ENCODE peak calls at places on chromosome 2, in seven cellular contexts. One of them, this sample, is unnamed. For H3K9me3, the result is how much of the 10 kb centered on the place peaks cover.

GRCh38 chr2:150459281-150459680 is 28.2 kb downstream of the RND3 start:
- DNase-seq in esophagus squamous epithelium: no peak
- DNase-seq in colonic mucosa: no peak
- DNase-seq in PC-3: no peak
- DNase-seq in upper lobe of right lung: no peak
- DNase-seq in pancreas: no peak
- DNase-seq in fibroblast of lung: peak
- DNase-seq in this sample: no peak

GRCh38 chr2:173221937-173222594 is 132.6 kb upstream of the CDCA7 start:
- DNase-seq in esophagus squamous epithelium: no peak
- DNase-seq in colonic mucosa: no peak
- DNase-seq in PC-3: no peak
- DNase-seq in upper lobe of right lung: no peak
- DNase-seq in pancreas: no peak
- DNase-seq in fibroblast of lung: no peak
- DNase-seq in this sample: no peak

GRCh38 chr2:202032841-202033316 is 776 bp upstream of the FZD7 start:
- DNase-seq in esophagus squamous epithelium: no peak
- DNase-seq in colonic mucosa: peak
- DNase-seq in PC-3: peak
- DNase-seq in upper lobe of right lung: peak
- DNase-seq in pancreas: peak
- DNase-seq in fibroblast of lung: peak
- DNase-seq in this sample: no peak

GRCh38 chr2:204177977-204178522 is 241.5 kb downstream of the ICOS start:
- DNase-seq in esophagus squamous epithelium: no peak
- DNase-seq in colonic mucosa: peak
- DNase-seq in PC-3: peak
- DNase-seq in upper lobe of right lung: peak
- DNase-seq in pancreas: peak
- DNase-seq in fibroblast of lung: peak
- DNase-seq in this sample: peak

GRCh38 chr2:76197842-76198448 is 487.2 kb upstream of the GCFC2 start:
- DNase-seq in esophagus squamous epithelium: no peak
- DNase-seq in colonic mucosa: peak
- DNase-seq in PC-3: peak
- DNase-seq in upper lobe of right lung: no peak
- DNase-seq in pancreas: peak
- DNase-seq in fibroblast of lung: peak
- DNase-seq in this sample: no peak

GRCh38 chr2:173109253-173110188 is 33.9 kb downstream of the MAP3K20 start:
- DNase-seq in esophagus squamous epithelium: no peak
- DNase-seq in colonic mucosa: no peak
- DNase-seq in PC-3: peak
- DNase-seq in upper lobe of right lung: no peak
- DNase-seq in pancreas: no peak
- DNase-seq in fibroblast of lung: peak
- DNase-seq in this sample: no peak

GRCh38 chr2:166653185-166653813 is 159.2 kb upstream of the SCN7A start:
- DNase-seq in esophagus squamous epithelium: no peak
- DNase-seq in colonic mucosa: no peak
- DNase-seq in PC-3: peak
- DNase-seq in upper lobe of right lung: no peak
- DNase-seq in pancreas: no peak
- DNase-seq in fibroblast of lung: peak
- DNase-seq in this sample: no peak

GRCh38 chr2:168564641-168565040 is 108.6 kb downstream of the CERS6 start:
- DNase-seq in esophagus squamous epithelium: no peak
- DNase-seq in colonic mucosa: no peak
- DNase-seq in PC-3: no peak
- DNase-seq in upper lobe of right lung: no peak
- DNase-seq in pancreas: no peak
- DNase-seq in fibroblast of lung: peak
- DNase-seq in this sample: no peak

GRCh38 chr2:190535586-190535985 is 1.1 kb upstream of the NEMP2 start:
- DNase-seq in esophagus squamous epithelium: no peak
- DNase-seq in colonic mucosa: no peak
- DNase-seq in PC-3: no peak
- DNase-seq in upper lobe of right lung: no peak
- DNase-seq in pancreas: no peak
- DNase-seq in fibroblast of lung: no peak
- DNase-seq in this sample: no peak

GRCh38 chr2:175111200-175111657 is 56.8 kb downstream of the ATF2 start:
- DNase-seq in esophagus squamous epithelium: no peak
- DNase-seq in colonic mucosa: no peak
- DNase-seq in PC-3: peak
- DNase-seq in upper lobe of right lung: no peak
- DNase-seq in pancreas: no peak
- DNase-seq in fibroblast of lung: peak
- DNase-seq in this sample: no peak

GRCh38 chr2:222038086-222038802 is 260.6 kb downstream of the PAX3 start:
- DNase-seq in esophagus squamous epithelium: no peak
- DNase-seq in colonic mucosa: no peak
- DNase-seq in PC-3: peak
- DNase-seq in upper lobe of right lung: no peak
- DNase-seq in pancreas: no peak
- DNase-seq in fibroblast of lung: peak
- DNase-seq in this sample: no peak

GRCh38 chr2:231138699-231139098 is 13.9 kb upstream of the HTR2B start:
- DNase-seq in esophagus squamous epithelium: no peak
- DNase-seq in colonic mucosa: no peak
- DNase-seq in PC-3: no peak
- DNase-seq in upper lobe of right lung: no peak
- DNase-seq in pancreas: no peak
- DNase-seq in fibroblast of lung: peak
- DNase-seq in this sample: no peak

GRCh38 chr2:140354544-140354943 is 1574.4 kb upstream of the NXPH2 start:
- DNase-seq in esophagus squamous epithelium: no peak
- DNase-seq in colonic mucosa: no peak
- DNase-seq in PC-3: no peak
- DNase-seq in upper lobe of right lung: no peak
- DNase-seq in pancreas: no peak
- DNase-seq in fibroblast of lung: no peak
- DNase-seq in this sample: no peak
- TF ChIP-seq CTCF in esophagus squamous epithelium: no peak
- TF ChIP-seq CTCF in colonic mucosa: no peak
- TF ChIP-seq CTCF in PC-3: no peak
- TF ChIP-seq CTCF in upper lobe of right lung: no peak
- TF ChIP-seq CTCF in pancreas: no peak
- TF ChIP-seq CTCF in fibroblast of lung: no peak
- TF ChIP-seq CTCF in this sample: no peak

GRCh38 chr2:206850369-206850768 is 85.0 kb downstream of the FASTKD2 start:
- DNase-seq in esophagus squamous epithelium: no peak
- DNase-seq in colonic mucosa: no peak
- DNase-seq in PC-3: no peak
- DNase-seq in upper lobe of right lung: no peak
- DNase-seq in pancreas: no peak
- DNase-seq in fibroblast of lung: no peak
- DNase-seq in this sample: no peak
- H3K27ac ChIP-seq in esophagus squamous epithelium: no peak
- H3K27ac ChIP-seq in colonic mucosa: no peak
- H3K27ac ChIP-seq in PC-3: no peak
- H3K27ac ChIP-seq in upper lobe of right lung: no peak
- H3K27ac ChIP-seq in pancreas: no peak
- H3K27ac ChIP-seq in fibroblast of lung: no peak
- H3K27ac ChIP-seq in this sample: no peak

GRCh38 chr2:20615046-20615465 is 35.8 kb downstream of the HS1BP3 start:
- DNase-seq in esophagus squamous epithelium: no peak
- DNase-seq in colonic mucosa: no peak
- DNase-seq in PC-3: no peak
- DNase-seq in upper lobe of right lung: peak
- DNase-seq in pancreas: peak
- DNase-seq in fibroblast of lung: no peak
- DNase-seq in this sample: no peak

GRCh38 chr2:20617081-20617575 is 33.8 kb downstream of the HS1BP3 start:
- DNase-seq in esophagus squamous epithelium: no peak
- DNase-seq in colonic mucosa: peak
- DNase-seq in PC-3: no peak
- DNase-seq in upper lobe of right lung: peak
- DNase-seq in pancreas: peak
- DNase-seq in fibroblast of lung: peak
- DNase-seq in this sample: no peak

GRCh38 chr2:20614201-20615045 is 36.5 kb downstream of the HS1BP3 start:
- DNase-seq in esophagus squamous epithelium: no peak
- DNase-seq in colonic mucosa: no peak
- DNase-seq in PC-3: peak
- DNase-seq in upper lobe of right lung: peak
- DNase-seq in pancreas: peak
- DNase-seq in fibroblast of lung: peak
- DNase-seq in this sample: no peak

GRCh38 chr2:20616341-20616871 is 34.5 kb downstream of the HS1BP3 start:
- DNase-seq in esophagus squamous epithelium: no peak
- DNase-seq in colonic mucosa: no peak
- DNase-seq in PC-3: no peak
- DNase-seq in upper lobe of right lung: peak
- DNase-seq in pancreas: peak
- DNase-seq in fibroblast of lung: no peak
- DNase-seq in this sample: no peak

GRCh38 chr2:20615466-20616241 is 35.2 kb downstream of the HS1BP3 start:
- DNase-seq in esophagus squamous epithelium: no peak
- DNase-seq in colonic mucosa: no peak
- DNase-seq in PC-3: no peak
- DNase-seq in upper lobe of right lung: peak
- DNase-seq in pancreas: peak
- DNase-seq in fibroblast of lung: no peak
- DNase-seq in this sample: no peak
- H3K9me3 ChIP-seq in esophagus squamous epithelium: under half
- H3K9me3 ChIP-seq in colonic mucosa: under half
- H3K9me3 ChIP-seq in PC-3: under half
- H3K9me3 ChIP-seq in upper lobe of right lung: under half
- H3K9me3 ChIP-seq in pancreas: under half
- H3K9me3 ChIP-seq in fibroblast of lung: under half
- H3K9me3 ChIP-seq in this sample: under half

GRCh38 chr2:184564092-184564491 is 34.2 kb upstream of the ZNF804A start:
- DNase-seq in esophagus squamous epithelium: no peak
- DNase-seq in colonic mucosa: no peak
- DNase-seq in PC-3: no peak
- DNase-seq in upper lobe of right lung: no peak
- DNase-seq in pancreas: no peak
- DNase-seq in fibroblast of lung: no peak
- DNase-seq in this sample: no peak

GRCh38 chr2:184558713-184559464 is 39.4 kb upstream of the ZNF804A start:
- DNase-seq in esophagus squamous epithelium: no peak
- DNase-seq in colonic mucosa: no peak
- DNase-seq in PC-3: peak
- DNase-seq in upper lobe of right lung: no peak
- DNase-seq in pancreas: no peak
- DNase-seq in fibroblast of lung: no peak
- DNase-seq in this sample: no peak

GRCh38 chr2:184566716-184567115 is 31.6 kb upstream of the ZNF804A start:
- DNase-seq in esophagus squamous epithelium: no peak
- DNase-seq in colonic mucosa: no peak
- DNase-seq in PC-3: no peak
- DNase-seq in upper lobe of right lung: no peak
- DNase-seq in pancreas: no peak
- DNase-seq in fibroblast of lung: no peak
- DNase-seq in this sample: no peak

GRCh38 chr2:184560603-184561002 is 37.7 kb upstream of the ZNF804A start:
- DNase-seq in esophagus squamous epithelium: no peak
- DNase-seq in colonic mucosa: no peak
- DNase-seq in PC-3: no peak
- DNase-seq in upper lobe of right lung: no peak
- DNase-seq in pancreas: peak
- DNase-seq in fibroblast of lung: no peak
- DNase-seq in this sample: no peak

GRCh38 chr2:184562532-184562931 is 35.8 kb upstream of the ZNF804A start:
- DNase-seq in esophagus squamous epithelium: no peak
- DNase-seq in colonic mucosa: no peak
- DNase-seq in PC-3: peak
- DNase-seq in upper lobe of right lung: no peak
- DNase-seq in pancreas: no peak
- DNase-seq in fibroblast of lung: peak
- DNase-seq in this sample: no peak
- TF ChIP-seq CTCF in esophagus squamous epithelium: no peak
- TF ChIP-seq CTCF in colonic mucosa: no peak
- TF ChIP-seq CTCF in PC-3: no peak
- TF ChIP-seq CTCF in upper lobe of right lung: no peak
- TF ChIP-seq CTCF in pancreas: no peak
- TF ChIP-seq CTCF in fibroblast of lung: no peak
- TF ChIP-seq CTCF in this sample: no peak

DNA sequence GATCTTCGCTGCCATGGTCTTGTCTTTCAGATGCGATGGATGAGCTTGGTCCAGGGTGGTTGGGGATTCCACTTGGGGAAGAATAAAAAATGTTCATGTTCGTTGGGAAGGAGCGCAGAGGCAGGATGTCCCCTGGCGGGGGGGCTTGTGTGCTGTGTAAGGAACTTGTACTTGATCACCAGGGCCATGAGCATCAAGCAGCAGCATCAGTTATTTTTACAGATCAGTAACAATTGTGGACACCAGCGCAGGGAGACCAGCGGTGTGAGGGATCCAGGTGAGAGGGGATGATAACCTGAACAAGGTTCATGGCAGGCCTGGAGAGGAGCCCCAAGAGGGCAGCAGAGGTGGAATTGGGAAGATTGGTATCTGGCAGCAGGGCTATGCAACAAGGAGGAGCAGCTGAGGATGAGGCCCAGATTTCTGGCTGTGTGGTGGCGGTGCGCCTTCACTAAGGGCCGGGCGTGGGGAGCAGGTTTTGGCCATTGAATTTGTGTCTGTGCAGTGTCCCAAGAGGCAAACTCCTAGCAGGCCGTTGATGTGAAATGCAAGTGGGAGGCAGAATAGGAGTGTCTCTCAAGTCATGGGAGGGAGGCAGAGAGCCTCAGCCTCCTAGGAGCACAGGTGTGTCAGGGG is 3.9 kb downstream of the CNNM3 start:
- DNase-seq in esophagus squamous epithelium: no peak
- DNase-seq in colonic mucosa: no peak
- DNase-seq in PC-3: no peak
- DNase-seq in upper lobe of right lung: no peak
- DNase-seq in pancreas: no peak
- DNase-seq in fibroblast of lung: no peak
- DNase-seq in this sample: no peak
- H3K27ac ChIP-seq in esophagus squamous epithelium: no peak
- H3K27ac ChIP-seq in colonic mucosa: no peak
- H3K27ac ChIP-seq in PC-3: no peak
- H3K27ac ChIP-seq in upper lobe of right lung: no peak
- H3K27ac ChIP-seq in pancreas: no peak
- H3K27ac ChIP-seq in fibroblast of lung: no peak
- H3K27ac ChIP-seq in this sample: no peak

GRCh38 chr2:25851740-25852503 is 26.4 kb downstream of the ASXL2 start:
- DNase-seq in esophagus squamous epithelium: no peak
- DNase-seq in colonic mucosa: peak
- DNase-seq in PC-3: peak
- DNase-seq in upper lobe of right lung: no peak
- DNase-seq in pancreas: no peak
- DNase-seq in fibroblast of lung: peak
- DNase-seq in this sample: no peak
- H3K9me3 ChIP-seq in esophagus squamous epithelium: under half
- H3K9me3 ChIP-seq in colonic mucosa: under half
- H3K9me3 ChIP-seq in PC-3: under half
- H3K9me3 ChIP-seq in upper lobe of right lung: under half
- H3K9me3 ChIP-seq in pancreas: under half
- H3K9me3 ChIP-seq in fibroblast of lung: under half
- H3K9me3 ChIP-seq in this sample: under half

This sample was measured in CD4-positive, alpha-beta T cell.